ENCODE peak calls at places on chromosomes 16 and 17, in seven cellular contexts. G, M, N, V, C, K and T are unnamed samples.
A peak's percentile ranks its signal among the peaks of the same experiment; 100 is the strongest.

GRCh38 chr16:70805787-70806186 is 4.8 kb upstream of the VAC14 start:
- DNase-seq in G (no peak), M (peak; percentile 87), N (no peak), V (no peak), C (no peak), K (peak; percentile 2), T (no peak)

GRCh38 chr17:73586921-73587680 is 57.1 kb downstream of the SDK2 start:
- DNase-seq in G (no peak), M (no peak), N (peak; percentile 49), V (peak; percentile 24), C (peak; percentile 82), K (no peak), T (no peak)

GRCh38 chr16:87363771-87364476 is 19.7 kb downstream of the FBXO31 start:
- DNase-seq in G (peak; percentile 23), M (no peak), N (no peak), V (peak; percentile 44), C (peak; percentile 79), K (no peak), T (no peak)

GRCh38 chr16:1887711-1888354 is 15.9 kb upstream of the MEIOB start:
- DNase-seq in G (peak; percentile 2), M (no peak), N (no peak), V (no peak), C (no peak), K (no peak), T (no peak)

GRCh38 chr17:16100737-16101400 is 101.2 kb downstream of the TTC19 start:
- DNase-seq in G (no peak), M (no peak), N (no peak), V (no peak), C (no peak), K (no peak), T (no peak)

GRCh38 chr17:48637323-48638260 is 11.4 kb upstream of the HOXB9 start:
- DNase-seq in G (peak; percentile 45), M (peak; percentile 60), N (no peak), V (no peak), C (no peak), K (peak; percentile 85), T (no peak)

GRCh38 chr16:1794908-1795666 is 1.6 kb upstream of the IGFALS start:
- DNase-seq in G (no peak), M (no peak), N (no peak), V (no peak), C (peak; percentile 68), K (no peak), T (no peak)

GRCh38 chr16:50668368-50669008 is 12.6 kb downstream of the SNX20 start:
- DNase-seq in G (no peak), M (no peak), N (no peak), V (no peak), C (peak; percentile 26), K (no peak), T (no peak)

GRCh38 chr16:85418978-85419491 is 194.1 kb upstream of the GSE1 start:
- DNase-seq in G (peak; percentile 17), M (no peak), N (no peak), V (peak; percentile 88), C (peak; percentile 94), K (no peak), T (no peak)

GRCh38 chr17:77948690-77949114 is 9.8 kb upstream of the TNRC6C start:
- DNase-seq in G (no peak), M (peak; percentile 51), N (peak; percentile 44), V (no peak), C (peak; percentile 92), K (no peak), T (no peak)

GRCh38 chr16:57941016-57941656 is 29.8 kb downstream of the CNGB1 start:
- DNase-seq in G (peak; percentile 24), M (peak; percentile 11), N (no peak), V (no peak), C (peak; percentile 94), K (no peak), T (no peak)

GRCh38 chr17:846901-847777 is 65.0 kb downstream of the MRM3 start:
- DNase-seq in G (no peak), M (no peak), N (no peak), V (no peak), C (no peak), K (no peak), T (no peak)

GRCh38 chr16:52671560-52671959 is 124.6 kb upstream of the TOX3 start:
- DNase-seq in G (no peak), M (no peak), N (no peak), V (no peak), C (no peak), K (no peak), T (no peak)

GRCh38 chr16:31181102-31181830 is 1.3 kb downstream of the FUS start:
- DNase-seq in G (peak; percentile 40), M (peak; percentile 35), N (no peak), V (no peak), C (peak; percentile 84), K (no peak), T (peak; percentile 41)

GRCh38 chr17:54891176-54891821 is 9.4 kb upstream of the TOM1L1 start:
- DNase-seq in G (peak; percentile 11), M (peak; percentile 57), N (peak; percentile 29), V (peak; percentile 22), C (peak; percentile 87), K (no peak), T (no peak)

GRCh38 chr16:82995927-82996441 is 369.2 kb downstream of the CDH13 start:
- DNase-seq in G (peak; percentile 63), M (peak; percentile 82), N (no peak), V (no peak), C (no peak), K (peak; percentile 72), T (no peak)

GRCh38 chr16:87635541-87636049 is 33.3 kb downstream of the JPH3 start:
- DNase-seq in G (peak; percentile 79), M (peak; percentile 17), N (peak; percentile 95), V (no peak), C (peak; percentile 97), K (peak; percentile 9), T (peak; percentile 69)

GRCh38 chr17:59893617-59894100 is 738 bp downstream of the RPS6KB1 start:
- DNase-seq in G (no peak), M (no peak), N (peak; percentile 70), V (no peak), C (no peak), K (no peak), T (no peak)

GRCh38 chr17:29847527-29847931 is 82.5 kb downstream of the SSH2 start:
- DNase-seq in G (no peak), M (no peak), N (no peak), V (no peak), C (no peak), K (peak; percentile 59), T (no peak)

GRCh38 chr17:28334666-28335200 is 539 bp downstream of the IFT20 start:
- DNase-seq in G (peak; percentile 34), M (peak; percentile 50), N (no peak), V (no peak), C (no peak), K (no peak), T (no peak)

GRCh38 chr16:68479271-68479670 is 31.0 kb upstream of the SMPD3 start:
- DNase-seq in G (no peak), M (no peak), N (no peak), V (no peak), C (no peak), K (no peak), T (no peak)

GRCh38 chr17:50352693-50353599 is 7.0 kb downstream of the XYLT2 start:
- DNase-seq in G (no peak), M (no peak), N (no peak), V (no peak), C (peak; percentile 67), K (no peak), T (no peak)

GRCh38 chr17:45294506-45294905 is 22.3 kb downstream of the MAP3K14 start:
- DNase-seq in G (no peak), M (peak; percentile 75), N (no peak), V (no peak), C (peak; percentile 35), K (no peak), T (no peak)

GRCh38 chr17:13311301-13311700 is 290.4 kb downstream of the HS3ST3A1 start:
- DNase-seq in G (no peak), M (peak; percentile 85), N (no peak), V (no peak), C (no peak), K (no peak), T (no peak)

GRCh38 chr17:58303981-58304734 is 23.4 kb upstream of the MPO start:
- DNase-seq in G (peak; percentile 39), M (peak; percentile 12), N (peak; percentile 96), V (peak; percentile 92), C (peak; percentile 90), K (no peak), T (peak; percentile 53)

GRCh38 chr17:16415031-16415924 is at the start of gene TRPV2:
- DNase-seq in G (peak; percentile 67), M (no peak), N (peak; percentile 51), V (no peak), C (no peak), K (no peak), T (peak; percentile 46)

GRCh38 chr17:50511058-50511457 is 2.8 kb downstream of the MYCBPAP start:
- DNase-seq in G (no peak), M (no peak), N (no peak), V (no peak), C (no peak), K (no peak), T (no peak)

GRCh38 chr16:86929149-86929871 is 351.0 kb downstream of the FOXL1 start:
- DNase-seq in G (no peak), M (peak; percentile 30), N (no peak), V (no peak), C (no peak), K (no peak), T (no peak)

GRCh38 chr16:3974751-3975150 is 94.2 kb upstream of the CREBBP start:
- DNase-seq in G (no peak), M (no peak), N (no peak), V (no peak), C (peak; percentile 43), K (no peak), T (no peak)

GRCh38 chr17:82629748-82630147 is 18.5 kb downstream of the WDR45B start:
- DNase-seq in G (no peak), M (no peak), N (no peak), V (no peak), C (peak; percentile 39), K (no peak), T (no peak)

GRCh38 chr16:89581045-89581695 is 5.6 kb downstream of the CPNE7 start:
- DNase-seq in G (no peak), M (peak; percentile 98), N (no peak), V (no peak), C (no peak), K (peak; percentile 90), T (no peak)

GRCh38 chr17:76107507-76107906 is 3.9 kb upstream of the EXOC7 start:
- DNase-seq in G (no peak), M (no peak), N (no peak), V (no peak), C (no peak), K (no peak), T (no peak)

GRCh38 chr17:51869387-51869786 is 289.1 kb downstream of the CA10 start:
- DNase-seq in G (peak; percentile 57), M (no peak), N (no peak), V (no peak), C (no peak), K (no peak), T (no peak)

GRCh38 chr16:70381604-70382342 is 35.1 kb downstream of the DDX19A start:
- DNase-seq in G (no peak), M (no peak), N (no peak), V (no peak), C (no peak), K (no peak), T (no peak)

GRCh38 chr16:67117716-67118115 is 8.0 kb downstream of the PHAF1 start:
- DNase-seq in G (no peak), M (no peak), N (no peak), V (no peak), C (no peak), K (no peak), T (no peak)